ENCODE peak calls at places on chromosome 7, in four cellular contexts. Z is K562, C is SK-N-SH, O is HepG2. E is an unnamed sample.

GRCh38 chr7:1804310-1804709 is 134.2 kb downstream of the ELFN1 start:
- DNase-seq in Z (no peak), C (no peak), O (no peak), E (no peak)

GRCh38 chr7:150848111-150848510 is 4.2 kb upstream of the AOC1 start:
- DNase-seq in Z (no peak), C (no peak), O (no peak), E (no peak)

GRCh38 chr7:1329966-1330915 is 97.6 kb downstream of the UNCX start:
- DNase-seq in Z (no peak), C (peak), O (no peak), E (no peak)

GRCh38 chr7:2198206-2198605 is 34.5 kb downstream of the MAD1L1 start:
- DNase-seq in Z (no peak), C (peak), O (no peak), E (no peak)

GRCh38 chr7:39017369-39017768 is 39.7 kb downstream of the POU6F2 start:
- DNase-seq in Z (no peak), C (no peak), O (no peak), E (no peak)

GRCh38 chr7:127879942-127880341 is 151.3 kb downstream of the LRRC4 start:
- DNase-seq in Z (no peak), C (no peak), O (no peak), E (no peak)

GRCh38 chr7:44222776-44223261 is 22.0 kb downstream of the YKT6 start:
- DNase-seq in Z (no peak), C (no peak), O (no peak), E (no peak)

GRCh38 chr7:6631605-6632004 is 5.5 kb upstream of the ZNF316 start:
- DNase-seq in Z (no peak), C (no peak), O (no peak), E (no peak)

GRCh38 chr7:47937065-47937687 is 11.1 kb downstream of the PKD1L1 start:
- DNase-seq in Z (no peak), C (no peak), O (no peak), E (peak)

GRCh38 chr7:1512781-1513656 is 8.8 kb upstream of the INTS1 start:
- DNase-seq in Z (no peak), C (no peak), O (no peak), E (no peak)

GRCh38 chr7:21939858-21940322 is 5.8 kb downstream of the CDCA7L start:
- DNase-seq in Z (no peak), C (no peak), O (no peak), E (no peak)

GRCh38 chr7:51297986-51298385 is 18.6 kb downstream of the COBL start:
- DNase-seq in Z (no peak), C (no peak), O (no peak), E (no peak)

GRCh38 chr7:79308176-79308575 is 145.3 kb downstream of the MAGI2 start:
- DNase-seq in Z (no peak), C (no peak), O (peak), E (no peak)

GRCh38 chr7:117951711-117952280 is 78.6 kb upstream of the CTTNBP2 start:
- DNase-seq in Z (no peak), C (no peak), O (no peak), E (no peak)

GRCh38 chr7:128705891-128706333 is 33.2 kb upstream of the CALU start:
- DNase-seq in Z (peak), C (no peak), O (no peak), E (no peak)

GRCh38 chr7:100013328-100013676 is 2.1 kb upstream of the ZKSCAN1 start:
- DNase-seq in Z (no peak), C (no peak), O (no peak), E (no peak)
- TF ChIP-seq NFIC in Z (no peak), C (no peak), O (no peak), E (no peak)

GRCh38 chr7:140281960-140282359 is 105.2 kb upstream of the KDM7A start:
- DNase-seq in Z (no peak), C (no peak), O (no peak), E (no peak)
- TF ChIP-seq NFIC in Z (no peak), C (no peak), O (no peak), E (no peak)

GRCh38 chr7:149478754-149479153 is 17.9 kb upstream of the ZNF777 start:
- DNase-seq in Z (no peak), C (no peak), O (no peak), E (no peak)
- TF ChIP-seq NFIC in Z (no peak), C (no peak), O (no peak), E (no peak)

DNA sequence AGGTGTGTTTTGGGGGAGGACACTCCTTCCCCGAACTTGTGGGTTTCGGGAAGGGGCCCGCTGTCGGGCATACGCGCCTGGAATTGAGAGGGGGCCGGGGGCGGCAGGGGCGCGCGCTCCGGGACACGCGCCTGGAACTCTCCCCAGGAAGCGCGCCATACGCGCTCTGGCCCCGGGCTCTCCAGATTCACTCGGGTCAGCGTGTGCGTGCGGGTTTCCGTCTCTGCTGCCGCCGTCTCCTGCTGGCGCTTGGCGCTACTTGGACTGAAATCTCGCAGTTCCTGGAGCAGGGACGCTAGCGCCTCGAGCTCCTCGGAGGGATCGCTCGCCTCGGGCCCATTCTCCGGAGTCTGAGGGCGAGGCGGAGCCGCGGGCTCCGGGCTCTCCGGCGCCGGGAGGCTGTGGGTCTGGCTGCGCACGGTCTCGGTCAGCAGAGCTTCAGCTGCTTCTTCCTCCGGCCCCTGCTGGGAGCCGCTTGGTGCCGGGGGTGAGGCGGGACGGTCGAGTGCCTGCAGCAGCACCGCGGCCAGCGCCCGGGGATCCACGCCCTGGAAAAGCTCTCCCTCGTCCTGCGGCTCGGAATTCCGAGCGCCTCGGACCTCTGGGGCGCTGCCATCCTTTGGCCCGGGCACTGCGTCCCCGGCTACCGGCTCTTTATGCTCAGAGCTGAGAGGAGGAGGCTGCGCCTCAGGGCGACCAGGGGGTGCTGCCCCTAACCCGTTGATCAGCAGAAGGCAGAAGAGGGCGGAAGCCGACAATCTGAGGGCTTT is 1.1 kb downstream of the VGF start:
- DNase-seq in Z (peak), C (peak), O (no peak), E (no peak)
- TF ChIP-seq NFIC in Z (no peak), C (no peak), O (no peak), E (no peak)

GRCh38 chr7:31058122-31058521 is 6.0 kb downstream of the ADCYAP1R1 start:
- DNase-seq in Z (no peak), C (no peak), O (no peak), E (no peak)

GRCh38 chr7:31059551-31059950 is 7.4 kb downstream of the ADCYAP1R1 start:
- DNase-seq in Z (peak), C (peak), O (no peak), E (no peak)

GRCh38 chr7:31062746-31063435 is 10.8 kb downstream of the ADCYAP1R1 start:
- DNase-seq in Z (no peak), C (no peak), O (no peak), E (no peak)

GRCh38 chr7:31058688-31059087 is 6.6 kb downstream of the ADCYAP1R1 start:
- DNase-seq in Z (no peak), C (no peak), O (no peak), E (no peak)

DNA sequence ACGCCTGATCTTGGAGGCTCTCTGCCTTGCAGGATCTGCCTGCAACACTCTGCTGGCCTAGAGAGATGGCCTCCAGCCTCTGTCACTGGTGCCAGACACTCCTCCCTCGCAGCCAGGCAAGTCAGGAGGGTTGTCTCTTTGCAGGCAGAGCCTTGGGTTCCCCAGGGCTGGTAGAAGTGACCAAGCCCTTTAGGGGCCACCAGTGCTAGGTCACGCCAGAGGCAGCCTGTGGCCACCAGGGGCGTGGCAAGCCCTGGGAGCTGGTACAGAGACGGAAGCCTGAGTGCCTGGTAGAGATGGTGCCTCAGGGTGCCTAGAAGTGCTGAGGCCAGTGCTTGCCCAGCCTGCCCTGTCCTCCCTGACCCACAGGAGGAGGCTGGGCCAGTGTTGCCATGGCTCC is 9.1 kb downstream of the ADCYAP1R1 start:
- DNase-seq in Z (no peak), C (peak), O (peak), E (no peak)
- TF ChIP-seq NFIC in Z (no peak), C (no peak), O (no peak), E (no peak)

GRCh38 chr7:74522281-74522905 is 68.7 kb downstream of the GTF2IRD1 start:
- DNase-seq in Z (no peak), C (no peak), O (no peak), E (no peak)

GRCh38 chr7:74518654-74519053 is 64.9 kb downstream of the GTF2IRD1 start:
- DNase-seq in Z (no peak), C (no peak), O (no peak), E (no peak)

GRCh38 chr7:74518041-74518440 is 64.3 kb downstream of the GTF2IRD1 start:
- DNase-seq in Z (no peak), C (no peak), O (no peak), E (no peak)

GRCh38 chr7:74521855-74522254 is 68.1 kb downstream of the GTF2IRD1 start:
- DNase-seq in Z (no peak), C (no peak), O (no peak), E (no peak)

DNA sequence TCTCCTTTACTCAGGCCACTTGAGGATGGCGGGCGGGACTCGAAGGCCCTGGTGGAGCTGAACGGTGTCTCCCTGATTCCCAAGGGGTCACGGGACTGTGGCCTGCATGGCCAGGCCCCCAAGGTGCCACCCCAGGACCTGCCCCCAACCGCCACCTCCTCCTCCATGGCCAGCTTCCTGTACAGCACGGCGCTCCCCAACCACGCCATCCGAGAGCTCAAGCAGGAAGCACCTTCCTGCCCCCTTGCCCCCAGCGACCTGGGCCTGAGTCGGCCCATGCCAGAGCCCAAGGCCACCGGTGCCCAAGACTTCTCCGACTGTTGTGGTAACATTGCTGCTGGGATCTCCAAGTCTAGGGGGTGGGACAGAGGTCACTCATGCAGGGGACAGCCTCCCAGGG is 65.7 kb downstream of the GTF2IRD1 start:
- DNase-seq in Z (no peak), C (no peak), O (no peak), E (no peak)
- TF ChIP-seq NFIC in Z (no peak), C (no peak), O (no peak), E (no peak)

DNA sequence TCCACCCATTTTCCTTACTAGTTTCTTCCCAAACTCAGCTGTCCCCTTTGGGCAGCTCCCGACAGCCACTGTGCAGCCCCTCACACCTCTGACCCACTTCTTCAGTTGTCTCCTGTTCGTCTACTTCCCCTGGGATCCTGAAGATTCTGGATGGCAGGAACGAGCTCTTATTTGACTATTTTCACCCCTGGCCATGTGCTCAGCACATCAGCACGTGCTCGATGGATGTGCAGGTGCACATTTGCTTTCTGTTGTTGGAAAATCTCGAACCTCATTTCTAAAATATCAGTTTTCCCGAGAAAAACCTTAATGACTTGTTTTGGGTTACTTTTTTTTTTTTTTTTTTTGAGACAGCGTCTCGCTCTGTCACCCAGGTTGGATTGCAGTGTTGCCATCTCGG is 31.8 kb upstream of the RBM33 start:
- DNase-seq in Z (no peak), C (no peak), O (no peak), E (no peak)
- TF ChIP-seq NFIC in Z (no peak), C (no peak), O (no peak), E (no peak)

E was measured in GM12878.